ENCODE peak calls at places on chromosome 13, in six cellular contexts. V is aorta, U is transverse colon, I is right lobe of liver, G is H9, R is fibroblast of lung. Q is an unnamed sample. For H3K9me3 and H3K4me1, the result is how much of the 10 kb centered on the place peaks cover.

GRCh38 chr13:24074687-24075086 is 85.8 kb upstream of the SPATA13 start:
- DNase-seq in V (no peak), U (no peak), I (peak), G (no peak), R (no peak), Q (no peak)

GRCh38 chr13:41528021-41528420 is 70.7 kb downstream of the RGCC start:
- DNase-seq in V (no peak), U (no peak), I (no peak), G (no peak), R (no peak), Q (no peak)

GRCh38 chr13:93450226-93450625 is 223.6 kb downstream of the GPC6 start:
- DNase-seq in V (no peak), U (no peak), I (no peak), G (no peak), R (peak), Q (no peak)

GRCh38 chr13:114281351-114282142 is at the start of gene UPF3A:
- DNase-seq in V (peak), U (peak), I (peak), G (peak), R (peak), Q (peak)

GRCh38 chr13:45879666-45880065 is 28.1 kb upstream of the SIAH3 start:
- DNase-seq in V (no peak), U (peak), I (peak), G (peak), R (no peak), Q (no peak)

GRCh38 chr13:40060318-40061007 is 405.0 kb downstream of the COG6 start:
- DNase-seq in V (peak), U (no peak), I (no peak), G (no peak), R (peak), Q (no peak)

GRCh38 chr13:95714142-95714832 is 37.3 kb downstream of the DNAJC3 start:
- DNase-seq in V (no peak), U (no peak), I (no peak), G (no peak), R (peak), Q (no peak)

GRCh38 chr13:114035583-114036501 is 62.0 kb upstream of the C13orf46 start:
- DNase-seq in V (no peak), U (no peak), I (no peak), G (no peak), R (peak), Q (no peak)

GRCh38 chr13:46495066-46495465 is 57.9 kb upstream of the LRCH1 start:
- DNase-seq in V (no peak), U (no peak), I (no peak), G (no peak), R (no peak), Q (no peak)

GRCh38 chr13:53174550-53174949 is 145.9 kb downstream of the OLFM4 start:
- DNase-seq in V (no peak), U (no peak), I (no peak), G (no peak), R (no peak), Q (no peak)

GRCh38 chr13:33509642-33510229 is 224.2 kb upstream of the STARD13 start:
- DNase-seq in V (peak), U (no peak), I (no peak), G (no peak), R (no peak), Q (no peak)

GRCh38 chr13:32045963-32046785 is 14.6 kb downstream of the FRY start:
- DNase-seq in V (no peak), U (no peak), I (no peak), G (no peak), R (peak), Q (no peak)

GRCh38 chr13:80862466-80862865 is 521.5 kb upstream of the SPRY2 start:
- DNase-seq in V (no peak), U (no peak), I (no peak), G (no peak), R (peak), Q (no peak)

GRCh38 chr13:65943711-65944110 is 1286.4 kb downstream of the PCDH9 start:
- DNase-seq in V (no peak), U (no peak), I (no peak), G (no peak), R (peak), Q (no peak)

GRCh38 chr13:108375772-108376171 is 106.3 kb downstream of the TNFSF13B start:
- DNase-seq in V (no peak), U (no peak), I (no peak), G (no peak), R (no peak), Q (no peak)

GRCh38 chr13:110838867-110839538 is 75.9 kb downstream of the ANKRD10 start:
- DNase-seq in V (no peak), U (no peak), I (no peak), G (no peak), R (no peak), Q (no peak)

GRCh38 chr13:45936621-45937020 is 85.1 kb upstream of the SIAH3 start:
- DNase-seq in V (no peak), U (no peak), I (no peak), G (no peak), R (no peak), Q (no peak)

GRCh38 chr13:77698211-77699058 is 948 bp downstream of the SLAIN1 start:
- DNase-seq in V (peak), U (peak), I (peak), G (peak), R (peak), Q (peak)

GRCh38 chr13:45367358-45367757 is 26.4 kb upstream of the TPT1 start:
- DNase-seq in V (peak), U (peak), I (no peak), G (peak), R (peak), Q (peak)

GRCh38 chr13:112119192-112120030 is 52.5 kb downstream of the SOX1 start:
- DNase-seq in V (no peak), U (no peak), I (no peak), G (no peak), R (no peak), Q (no peak)

GRCh38 chr13:50990540-50991506 is 81.2 kb downstream of the RNASEH2B start:
- DNase-seq in V (peak), U (peak), I (no peak), G (peak), R (peak), Q (no peak)

GRCh38 chr13:33229446-33230177 is 55.9 kb downstream of the STARD13 start:
- DNase-seq in V (no peak), U (no peak), I (no peak), G (no peak), R (no peak), Q (no peak)

GRCh38 chr13:96940961-96941360 is 53.3 kb downstream of the OXGR1 start:
- DNase-seq in V (no peak), U (no peak), I (no peak), G (no peak), R (no peak), Q (no peak)

GRCh38 chr13:80196756-80197155 is 144.2 kb downstream of the SPRY2 start:
- DNase-seq in V (no peak), U (no peak), I (no peak), G (no peak), R (no peak), Q (no peak)

GRCh38 chr13:48892311-48892710 is 83.4 kb upstream of the FNDC3A start:
- DNase-seq in V (no peak), U (no peak), I (no peak), G (no peak), R (peak), Q (no peak)

GRCh38 chr13:39913928-39914327 is 258.5 kb downstream of the COG6 start:
- DNase-seq in V (no peak), U (no peak), I (no peak), G (no peak), R (peak), Q (no peak)

GRCh38 chr13:50892162-50892944 is 17.2 kb upstream of the RNASEH2B start:
- DNase-seq in V (no peak), U (peak), I (no peak), G (no peak), R (no peak), Q (no peak)

GRCh38 chr13:110683203-110683883 is 22.6 kb downstream of the CARS2 start:
- DNase-seq in V (no peak), U (no peak), I (no peak), G (no peak), R (peak), Q (no peak)

GRCh38 chr13:41326661-41327060 is 15.6 kb downstream of the NAA16 start:
- DNase-seq in V (no peak), U (no peak), I (no peak), G (no peak), R (no peak), Q (no peak)

GRCh38 chr13:41588899-41589298 is 131.5 kb downstream of the RGCC start:
- DNase-seq in V (no peak), U (no peak), I (no peak), G (no peak), R (peak), Q (no peak)

GRCh38 chr13:72952529-72953141 is 106.2 kb upstream of the KLF5 start:
- DNase-seq in V (no peak), U (no peak), I (no peak), G (no peak), R (no peak), Q (no peak)

GRCh38 chr13:29754486-29754806 is 96.0 kb downstream of the UBL3 start:
- DNase-seq in V (no peak), U (no peak), I (no peak), G (peak), R (peak), Q (no peak)

GRCh38 chr13:105465251-105465650 is 1070.2 kb downstream of the EFNB2 start:
- DNase-seq in V (no peak), U (no peak), I (no peak), G (no peak), R (no peak), Q (no peak)

GRCh38 chr13:105465745-105466144 is 1069.7 kb downstream of the EFNB2 start:
- DNase-seq in V (no peak), U (no peak), I (no peak), G (no peak), R (no peak), Q (no peak)

GRCh38 chr13:105464249-105464648 is 1071.2 kb downstream of the EFNB2 start:
- DNase-seq in V (no peak), U (no peak), I (no peak), G (no peak), R (no peak), Q (no peak)

GRCh38 chr13:105462981-105463380 is 1072.5 kb downstream of the EFNB2 start:
- DNase-seq in V (no peak), U (no peak), I (no peak), G (no peak), R (peak), Q (no peak)

DNA sequence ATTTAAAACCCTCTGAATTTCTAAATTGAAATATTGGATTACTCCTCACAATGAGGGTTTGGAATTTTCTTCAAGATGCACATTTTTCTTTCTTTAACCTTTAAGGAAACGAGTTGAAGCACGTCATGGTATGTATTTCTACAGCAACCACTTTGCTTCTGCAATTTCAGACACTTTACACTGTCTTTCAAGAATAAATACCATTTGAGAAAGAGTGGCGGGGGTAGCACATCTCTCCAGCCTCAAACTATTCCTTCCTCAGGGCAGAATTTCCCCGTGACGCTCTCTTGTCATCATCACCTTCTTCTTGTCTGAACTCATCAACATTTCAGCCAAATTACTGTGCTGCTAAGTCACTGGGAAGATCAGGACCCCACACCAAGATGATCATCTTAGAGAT is 1073.4 kb downstream of the EFNB2 start:
- DNase-seq in V (no peak), U (no peak), I (no peak), G (no peak), R (no peak), Q (no peak)
- H3K9me3 ChIP-seq in V (under half), U (under half), I (under half), G (under half), R (under half), Q (under half)

DNA sequence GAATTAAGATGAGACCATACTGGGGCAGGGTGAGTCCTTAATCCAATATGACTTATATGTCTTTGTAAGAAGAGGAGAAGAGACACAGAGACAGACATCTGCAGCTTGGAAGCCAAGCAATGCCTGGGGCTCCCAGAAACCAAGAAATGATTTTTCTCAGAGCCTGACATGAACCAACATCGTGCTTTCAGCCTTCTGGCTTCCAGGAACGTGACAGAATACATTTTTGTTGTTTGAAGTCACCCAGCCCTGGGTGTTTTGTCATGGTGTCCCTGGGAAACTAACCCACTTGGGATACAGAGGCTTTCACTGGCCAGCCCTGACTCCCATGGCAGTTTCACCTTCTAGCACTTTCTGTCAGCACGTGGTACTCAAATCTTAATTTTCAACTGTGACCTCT is 95.3 kb upstream of the SLC10A2 start:
- DNase-seq in V (no peak), U (no peak), I (no peak), G (no peak), R (no peak), Q (no peak)
- H3K4me1 ChIP-seq in V (under half), U (under half), I (under half), G (under half), R (under half), Q (under half)

DNA sequence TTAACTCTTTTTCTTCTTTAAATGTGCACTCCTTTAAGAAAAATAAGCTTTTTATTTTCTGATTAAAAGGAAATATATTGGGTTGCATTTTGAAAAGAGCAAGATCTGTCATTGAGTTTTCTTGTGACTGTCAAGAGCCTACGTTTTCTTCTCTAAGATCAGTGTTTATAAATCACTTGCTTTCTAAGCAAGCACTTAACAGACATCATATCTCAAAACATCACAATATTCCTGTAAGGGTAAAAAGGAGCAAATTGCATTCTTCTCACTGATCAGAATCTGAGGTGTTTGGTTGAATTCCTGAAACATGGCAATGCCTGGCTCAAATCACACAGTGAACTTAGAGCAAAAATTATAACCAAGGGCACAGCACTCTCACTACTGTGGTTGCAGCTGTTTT is 231.3 kb downstream of the PCDH17 start:
- DNase-seq in V (no peak), U (no peak), I (no peak), G (no peak), R (no peak), Q (no peak)
- H3K9me3 ChIP-seq in V (under half), U (under half), I (under half), G (under half), R (under half), Q (under half)

GRCh38 chr13:99419591-99420243 is 81.6 kb upstream of the TM9SF2 start:
- DNase-seq in V (no peak), U (no peak), I (peak), G (no peak), R (no peak), Q (peak)
- H3K4me1 ChIP-seq in V (under half), U (under half), I (under half), G (under half), R (under half), Q (under half)

Q was measured in upper lobe of right lung.